ENCODE peak calls at places on chromosomes 4 and X, in seven cellular contexts. One of them, this sample, is unnamed.

GRCh38 chr4:169630069-169630468 is 9.7 kb downstream of the CLCN3 start:
- DNase-seq in stimulated activated CD4-positive, alpha-beta T cell treated with anti-CD3 and anti-CD28 coated beads, Interleukin-12 subunit alpha, Interleukin-12 subunit beta, amount 100 ng/mL, for 4 hours: no peak
- DNase-seq in RCC 7860: no peak
- DNase-seq in H4: no peak
- DNase-seq in HFF-Myc: no peak
- DNase-seq in activated CD8-positive, alpha-beta memory T cell treated with anti-CD3 and anti-CD28 coated beads, Interleukin-2, amount 50 U/mL, for 48 hours: no peak
- DNase-seq in osteoblast: no peak
- DNase-seq in this sample: no peak

GRCh38 chrX:149830192-149830873 is 48.6 kb downstream of the MAGEA9 start:
- DNase-seq in osteoblast: peak
- DNase-seq in HFF-Myc: no peak
- DNase-seq in activated CD8-positive, alpha-beta memory T cell treated with anti-CD3 and anti-CD28 coated beads, Interleukin-2, amount 50 U/mL, for 48 hours: no peak
- DNase-seq in H4: peak
- DNase-seq in RCC 7860: peak
- DNase-seq in stimulated activated CD4-positive, alpha-beta T cell treated with anti-CD3 and anti-CD28 coated beads, Interleukin-12 subunit alpha, Interleukin-12 subunit beta, amount 100 ng/mL, for 4 hours: no peak
- DNase-seq in this sample: peak

GRCh38 chr4:88188738-88189417 is 30.4 kb upstream of the ABCG2 start:
- DNase-seq in H4: no peak
- DNase-seq in HFF-Myc: no peak
- DNase-seq in activated CD8-positive, alpha-beta memory T cell treated with anti-CD3 and anti-CD28 coated beads, Interleukin-2, amount 50 U/mL, for 48 hours: no peak
- DNase-seq in RCC 7860: no peak
- DNase-seq in osteoblast: no peak
- DNase-seq in stimulated activated CD4-positive, alpha-beta T cell treated with anti-CD3 and anti-CD28 coated beads, Interleukin-12 subunit alpha, Interleukin-12 subunit beta, amount 100 ng/mL, for 4 hours: no peak
- DNase-seq in this sample: no peak

GRCh38 chrX:3609800-3610199 is 103.6 kb downstream of the PRKX start:
- DNase-seq in osteoblast: peak
- DNase-seq in activated CD8-positive, alpha-beta memory T cell treated with anti-CD3 and anti-CD28 coated beads, Interleukin-2, amount 50 U/mL, for 48 hours: no peak
- DNase-seq in stimulated activated CD4-positive, alpha-beta T cell treated with anti-CD3 and anti-CD28 coated beads, Interleukin-12 subunit alpha, Interleukin-12 subunit beta, amount 100 ng/mL, for 4 hours: no peak
- DNase-seq in H4: no peak
- DNase-seq in HFF-Myc: no peak
- DNase-seq in RCC 7860: peak
- DNase-seq in this sample: no peak

GRCh38 chrX:152824841-152825374 is 5.6 kb downstream of the CETN2 start:
- DNase-seq in H4: no peak
- DNase-seq in osteoblast: no peak
- DNase-seq in stimulated activated CD4-positive, alpha-beta T cell treated with anti-CD3 and anti-CD28 coated beads, Interleukin-12 subunit alpha, Interleukin-12 subunit beta, amount 100 ng/mL, for 4 hours: no peak
- DNase-seq in RCC 7860: no peak
- DNase-seq in activated CD8-positive, alpha-beta memory T cell treated with anti-CD3 and anti-CD28 coated beads, Interleukin-2, amount 50 U/mL, for 48 hours: no peak
- DNase-seq in HFF-Myc: no peak
- DNase-seq in this sample: no peak

GRCh38 chr4:42136371-42136770 is 16.1 kb downstream of the BEND4 start:
- DNase-seq in HFF-Myc: no peak
- DNase-seq in H4: no peak
- DNase-seq in stimulated activated CD4-positive, alpha-beta T cell treated with anti-CD3 and anti-CD28 coated beads, Interleukin-12 subunit alpha, Interleukin-12 subunit beta, amount 100 ng/mL, for 4 hours: no peak
- DNase-seq in activated CD8-positive, alpha-beta memory T cell treated with anti-CD3 and anti-CD28 coated beads, Interleukin-2, amount 50 U/mL, for 48 hours: no peak
- DNase-seq in RCC 7860: no peak
- DNase-seq in osteoblast: no peak
- DNase-seq in this sample: no peak

GRCh38 chrX:1244164-1245076 is 24.2 kb upstream of the CSF2RA start:
- DNase-seq in activated CD8-positive, alpha-beta memory T cell treated with anti-CD3 and anti-CD28 coated beads, Interleukin-2, amount 50 U/mL, for 48 hours: no peak
- DNase-seq in stimulated activated CD4-positive, alpha-beta T cell treated with anti-CD3 and anti-CD28 coated beads, Interleukin-12 subunit alpha, Interleukin-12 subunit beta, amount 100 ng/mL, for 4 hours: no peak
- DNase-seq in RCC 7860: no peak
- DNase-seq in H4: peak
- DNase-seq in HFF-Myc: no peak
- DNase-seq in osteoblast: peak
- DNase-seq in this sample: peak

GRCh38 chr4:155954118-155954503 is 445 bp upstream of the CTSO start:
- DNase-seq in HFF-Myc: no peak
- DNase-seq in RCC 7860: no peak
- DNase-seq in stimulated activated CD4-positive, alpha-beta T cell treated with anti-CD3 and anti-CD28 coated beads, Interleukin-12 subunit alpha, Interleukin-12 subunit beta, amount 100 ng/mL, for 4 hours: no peak
- DNase-seq in H4: no peak
- DNase-seq in activated CD8-positive, alpha-beta memory T cell treated with anti-CD3 and anti-CD28 coated beads, Interleukin-2, amount 50 U/mL, for 48 hours: peak
- DNase-seq in osteoblast: no peak
- DNase-seq in this sample: no peak

GRCh38 chr4:15318621-15319348 is 109.0 kb upstream of the C1QTNF7 start:
- DNase-seq in stimulated activated CD4-positive, alpha-beta T cell treated with anti-CD3 and anti-CD28 coated beads, Interleukin-12 subunit alpha, Interleukin-12 subunit beta, amount 100 ng/mL, for 4 hours: no peak
- DNase-seq in RCC 7860: no peak
- DNase-seq in H4: no peak
- DNase-seq in activated CD8-positive, alpha-beta memory T cell treated with anti-CD3 and anti-CD28 coated beads, Interleukin-2, amount 50 U/mL, for 48 hours: no peak
- DNase-seq in osteoblast: no peak
- DNase-seq in HFF-Myc: no peak
- DNase-seq in this sample: no peak

GRCh38 chrX:2690856-2691542 is at the start of gene CD99:
- DNase-seq in osteoblast: peak
- DNase-seq in HFF-Myc: no peak
- DNase-seq in H4: peak
- DNase-seq in RCC 7860: peak
- DNase-seq in activated CD8-positive, alpha-beta memory T cell treated with anti-CD3 and anti-CD28 coated beads, Interleukin-2, amount 50 U/mL, for 48 hours: peak
- DNase-seq in stimulated activated CD4-positive, alpha-beta T cell treated with anti-CD3 and anti-CD28 coated beads, Interleukin-12 subunit alpha, Interleukin-12 subunit beta, amount 100 ng/mL, for 4 hours: peak
- DNase-seq in this sample: no peak

GRCh38 chr4:129218355-129218754 is 122.4 kb downstream of the C4orf33 start:
- DNase-seq in HFF-Myc: no peak
- DNase-seq in osteoblast: no peak
- DNase-seq in RCC 7860: no peak
- DNase-seq in activated CD8-positive, alpha-beta memory T cell treated with anti-CD3 and anti-CD28 coated beads, Interleukin-2, amount 50 U/mL, for 48 hours: no peak
- DNase-seq in stimulated activated CD4-positive, alpha-beta T cell treated with anti-CD3 and anti-CD28 coated beads, Interleukin-12 subunit alpha, Interleukin-12 subunit beta, amount 100 ng/mL, for 4 hours: no peak
- DNase-seq in H4: peak
- DNase-seq in this sample: peak

GRCh38 chr4:86233681-86234080 is 126.2 kb downstream of the MAPK10 start:
- DNase-seq in activated CD8-positive, alpha-beta memory T cell treated with anti-CD3 and anti-CD28 coated beads, Interleukin-2, amount 50 U/mL, for 48 hours: no peak
- DNase-seq in RCC 7860: no peak
- DNase-seq in H4: no peak
- DNase-seq in stimulated activated CD4-positive, alpha-beta T cell treated with anti-CD3 and anti-CD28 coated beads, Interleukin-12 subunit alpha, Interleukin-12 subunit beta, amount 100 ng/mL, for 4 hours: no peak
- DNase-seq in HFF-Myc: no peak
- DNase-seq in osteoblast: peak
- DNase-seq in this sample: no peak

GRCh38 chrX:5876984-5877655 is 351.5 kb downstream of the NLGN4X start:
- DNase-seq in H4: peak
- DNase-seq in osteoblast: peak
- DNase-seq in stimulated activated CD4-positive, alpha-beta T cell treated with anti-CD3 and anti-CD28 coated beads, Interleukin-12 subunit alpha, Interleukin-12 subunit beta, amount 100 ng/mL, for 4 hours: no peak
- DNase-seq in activated CD8-positive, alpha-beta memory T cell treated with anti-CD3 and anti-CD28 coated beads, Interleukin-2, amount 50 U/mL, for 48 hours: no peak
- DNase-seq in HFF-Myc: no peak
- DNase-seq in RCC 7860: no peak
- DNase-seq in this sample: peak

GRCh38 chr4:17613761-17614415 is 553 bp upstream of the MED28 start:
- DNase-seq in osteoblast: peak
- DNase-seq in activated CD8-positive, alpha-beta memory T cell treated with anti-CD3 and anti-CD28 coated beads, Interleukin-2, amount 50 U/mL, for 48 hours: no peak
- DNase-seq in RCC 7860: peak
- DNase-seq in H4: peak
- DNase-seq in stimulated activated CD4-positive, alpha-beta T cell treated with anti-CD3 and anti-CD28 coated beads, Interleukin-12 subunit alpha, Interleukin-12 subunit beta, amount 100 ng/mL, for 4 hours: no peak
- DNase-seq in HFF-Myc: peak
- DNase-seq in this sample: no peak

GRCh38 chr4:88807499-88807898 is 109.9 kb upstream of the NAP1L5 start:
- DNase-seq in RCC 7860: peak
- DNase-seq in H4: no peak
- DNase-seq in HFF-Myc: no peak
- DNase-seq in osteoblast: no peak
- DNase-seq in activated CD8-positive, alpha-beta memory T cell treated with anti-CD3 and anti-CD28 coated beads, Interleukin-2, amount 50 U/mL, for 48 hours: no peak
- DNase-seq in stimulated activated CD4-positive, alpha-beta T cell treated with anti-CD3 and anti-CD28 coated beads, Interleukin-12 subunit alpha, Interleukin-12 subunit beta, amount 100 ng/mL, for 4 hours: no peak
- DNase-seq in this sample: peak

GRCh38 chrX:10158279-10158939 is 1.6 kb downstream of the CLCN4 start:
- DNase-seq in activated CD8-positive, alpha-beta memory T cell treated with anti-CD3 and anti-CD28 coated beads, Interleukin-2, amount 50 U/mL, for 48 hours: no peak
- DNase-seq in H4: no peak
- DNase-seq in stimulated activated CD4-positive, alpha-beta T cell treated with anti-CD3 and anti-CD28 coated beads, Interleukin-12 subunit alpha, Interleukin-12 subunit beta, amount 100 ng/mL, for 4 hours: no peak
- DNase-seq in RCC 7860: no peak
- DNase-seq in HFF-Myc: no peak
- DNase-seq in osteoblast: peak
- DNase-seq in this sample: peak

GRCh38 chr4:12724520-12724919 is 759.6 kb downstream of the RAB28 start:
- DNase-seq in HFF-Myc: no peak
- DNase-seq in activated CD8-positive, alpha-beta memory T cell treated with anti-CD3 and anti-CD28 coated beads, Interleukin-2, amount 50 U/mL, for 48 hours: no peak
- DNase-seq in RCC 7860: no peak
- DNase-seq in stimulated activated CD4-positive, alpha-beta T cell treated with anti-CD3 and anti-CD28 coated beads, Interleukin-12 subunit alpha, Interleukin-12 subunit beta, amount 100 ng/mL, for 4 hours: no peak
- DNase-seq in H4: no peak
- DNase-seq in osteoblast: no peak
- DNase-seq in this sample: peak

GRCh38 chr4:118969359-118969758 is 80.7 kb downstream of the SYNPO2 start:
- DNase-seq in stimulated activated CD4-positive, alpha-beta T cell treated with anti-CD3 and anti-CD28 coated beads, Interleukin-12 subunit alpha, Interleukin-12 subunit beta, amount 100 ng/mL, for 4 hours: no peak
- DNase-seq in RCC 7860: peak
- DNase-seq in activated CD8-positive, alpha-beta memory T cell treated with anti-CD3 and anti-CD28 coated beads, Interleukin-2, amount 50 U/mL, for 48 hours: no peak
- DNase-seq in HFF-Myc: peak
- DNase-seq in osteoblast: no peak
- DNase-seq in H4: peak
- DNase-seq in this sample: peak

GRCh38 chrX:19440713-19441112 is 74.6 kb downstream of the MAP3K15 start:
- DNase-seq in stimulated activated CD4-positive, alpha-beta T cell treated with anti-CD3 and anti-CD28 coated beads, Interleukin-12 subunit alpha, Interleukin-12 subunit beta, amount 100 ng/mL, for 4 hours: no peak
- DNase-seq in activated CD8-positive, alpha-beta memory T cell treated with anti-CD3 and anti-CD28 coated beads, Interleukin-2, amount 50 U/mL, for 48 hours: no peak
- DNase-seq in RCC 7860: peak
- DNase-seq in H4: peak
- DNase-seq in osteoblast: peak
- DNase-seq in HFF-Myc: peak
- DNase-seq in this sample: no peak

GRCh38 chr4:173525118-173526033 is 4.7 kb downstream of the HAND2 start:
- DNase-seq in RCC 7860: no peak
- DNase-seq in stimulated activated CD4-positive, alpha-beta T cell treated with anti-CD3 and anti-CD28 coated beads, Interleukin-12 subunit alpha, Interleukin-12 subunit beta, amount 100 ng/mL, for 4 hours: no peak
- DNase-seq in activated CD8-positive, alpha-beta memory T cell treated with anti-CD3 and anti-CD28 coated beads, Interleukin-2, amount 50 U/mL, for 48 hours: no peak
- DNase-seq in HFF-Myc: no peak
- DNase-seq in H4: no peak
- DNase-seq in osteoblast: peak
- DNase-seq in this sample: no peak

GRCh38 chr4:30901781-30902479 is 181.8 kb downstream of the PCDH7 start:
- DNase-seq in HFF-Myc: no peak
- DNase-seq in stimulated activated CD4-positive, alpha-beta T cell treated with anti-CD3 and anti-CD28 coated beads, Interleukin-12 subunit alpha, Interleukin-12 subunit beta, amount 100 ng/mL, for 4 hours: no peak
- DNase-seq in osteoblast: no peak
- DNase-seq in activated CD8-positive, alpha-beta memory T cell treated with anti-CD3 and anti-CD28 coated beads, Interleukin-2, amount 50 U/mL, for 48 hours: no peak
- DNase-seq in H4: no peak
- DNase-seq in RCC 7860: no peak
- DNase-seq in this sample: no peak

GRCh38 chrX:49071877-49072711 is 1.7 kb downstream of the PRAF2 start:
- DNase-seq in osteoblast: peak
- DNase-seq in stimulated activated CD4-positive, alpha-beta T cell treated with anti-CD3 and anti-CD28 coated beads, Interleukin-12 subunit alpha, Interleukin-12 subunit beta, amount 100 ng/mL, for 4 hours: no peak
- DNase-seq in H4: no peak
- DNase-seq in RCC 7860: no peak
- DNase-seq in HFF-Myc: no peak
- DNase-seq in activated CD8-positive, alpha-beta memory T cell treated with anti-CD3 and anti-CD28 coated beads, Interleukin-2, amount 50 U/mL, for 48 hours: no peak
- DNase-seq in this sample: peak

GRCh38 chr4:111879539-111879938 is 265.7 kb upstream of the FAM241A start:
- DNase-seq in stimulated activated CD4-positive, alpha-beta T cell treated with anti-CD3 and anti-CD28 coated beads, Interleukin-12 subunit alpha, Interleukin-12 subunit beta, amount 100 ng/mL, for 4 hours: no peak
- DNase-seq in activated CD8-positive, alpha-beta memory T cell treated with anti-CD3 and anti-CD28 coated beads, Interleukin-2, amount 50 U/mL, for 48 hours: no peak
- DNase-seq in osteoblast: no peak
- DNase-seq in HFF-Myc: no peak
- DNase-seq in H4: no peak
- DNase-seq in RCC 7860: no peak
- DNase-seq in this sample: peak

GRCh38 chrX:18448416-18448815 is 23.0 kb downstream of the CDKL5 start:
- DNase-seq in activated CD8-positive, alpha-beta memory T cell treated with anti-CD3 and anti-CD28 coated beads, Interleukin-2, amount 50 U/mL, for 48 hours: no peak
- DNase-seq in stimulated activated CD4-positive, alpha-beta T cell treated with anti-CD3 and anti-CD28 coated beads, Interleukin-12 subunit alpha, Interleukin-12 subunit beta, amount 100 ng/mL, for 4 hours: no peak
- DNase-seq in osteoblast: no peak
- DNase-seq in RCC 7860: no peak
- DNase-seq in H4: no peak
- DNase-seq in HFF-Myc: no peak
- DNase-seq in this sample: no peak

GRCh38 chr4:137129471-137130244 is 402.6 kb downstream of the PCDH18 start:
- DNase-seq in H4: no peak
- DNase-seq in stimulated activated CD4-positive, alpha-beta T cell treated with anti-CD3 and anti-CD28 coated beads, Interleukin-12 subunit alpha, Interleukin-12 subunit beta, amount 100 ng/mL, for 4 hours: no peak
- DNase-seq in RCC 7860: no peak
- DNase-seq in osteoblast: no peak
- DNase-seq in activated CD8-positive, alpha-beta memory T cell treated with anti-CD3 and anti-CD28 coated beads, Interleukin-2, amount 50 U/mL, for 48 hours: no peak
- DNase-seq in HFF-Myc: peak
- DNase-seq in this sample: no peak

GRCh38 chr4:5036239-5036638 is 15.0 kb upstream of the STK32B start:
- DNase-seq in HFF-Myc: peak
- DNase-seq in osteoblast: no peak
- DNase-seq in RCC 7860: peak
- DNase-seq in H4: peak
- DNase-seq in activated CD8-positive, alpha-beta memory T cell treated with anti-CD3 and anti-CD28 coated beads, Interleukin-2, amount 50 U/mL, for 48 hours: no peak
- DNase-seq in stimulated activated CD4-positive, alpha-beta T cell treated with anti-CD3 and anti-CD28 coated beads, Interleukin-12 subunit alpha, Interleukin-12 subunit beta, amount 100 ng/mL, for 4 hours: no peak
- DNase-seq in this sample: no peak

GRCh38 chr4:2755821-2756690 is at the start of gene TNIP2:
- DNase-seq in activated CD8-positive, alpha-beta memory T cell treated with anti-CD3 and anti-CD28 coated beads, Interleukin-2, amount 50 U/mL, for 48 hours: peak
- DNase-seq in RCC 7860: peak
- DNase-seq in stimulated activated CD4-positive, alpha-beta T cell treated with anti-CD3 and anti-CD28 coated beads, Interleukin-12 subunit alpha, Interleukin-12 subunit beta, amount 100 ng/mL, for 4 hours: peak
- DNase-seq in osteoblast: peak
- DNase-seq in H4: peak
- DNase-seq in HFF-Myc: no peak
- DNase-seq in this sample: peak

GRCh38 chrX:1719270-1719669 is 104.4 kb downstream of the ASMT start:
- DNase-seq in HFF-Myc: no peak
- DNase-seq in RCC 7860: no peak
- DNase-seq in osteoblast: no peak
- DNase-seq in stimulated activated CD4-positive, alpha-beta T cell treated with anti-CD3 and anti-CD28 coated beads, Interleukin-12 subunit alpha, Interleukin-12 subunit beta, amount 100 ng/mL, for 4 hours: no peak
- DNase-seq in activated CD8-positive, alpha-beta memory T cell treated with anti-CD3 and anti-CD28 coated beads, Interleukin-2, amount 50 U/mL, for 48 hours: peak
- DNase-seq in H4: no peak
- DNase-seq in this sample: no peak

GRCh38 chr4:1201851-1202525 is 29.6 kb upstream of the SPON2 start:
- DNase-seq in HFF-Myc: no peak
- DNase-seq in osteoblast: peak
- DNase-seq in RCC 7860: no peak
- DNase-seq in H4: no peak
- DNase-seq in activated CD8-positive, alpha-beta memory T cell treated with anti-CD3 and anti-CD28 coated beads, Interleukin-2, amount 50 U/mL, for 48 hours: peak
- DNase-seq in stimulated activated CD4-positive, alpha-beta T cell treated with anti-CD3 and anti-CD28 coated beads, Interleukin-12 subunit alpha, Interleukin-12 subunit beta, amount 100 ng/mL, for 4 hours: peak
- DNase-seq in this sample: no peak

GRCh38 chrX:149825424-149825823 is 43.7 kb downstream of the MAGEA9 start:
- DNase-seq in activated CD8-positive, alpha-beta memory T cell treated with anti-CD3 and anti-CD28 coated beads, Interleukin-2, amount 50 U/mL, for 48 hours: peak
- DNase-seq in osteoblast: no peak
- DNase-seq in stimulated activated CD4-positive, alpha-beta T cell treated with anti-CD3 and anti-CD28 coated beads, Interleukin-12 subunit alpha, Interleukin-12 subunit beta, amount 100 ng/mL, for 4 hours: peak
- DNase-seq in HFF-Myc: no peak
- DNase-seq in H4: no peak
- DNase-seq in RCC 7860: no peak
- DNase-seq in this sample: peak

GRCh38 chrX:150291014-150291413 is 72.1 kb upstream of the MAMLD1 start:
- DNase-seq in H4: peak
- DNase-seq in activated CD8-positive, alpha-beta memory T cell treated with anti-CD3 and anti-CD28 coated beads, Interleukin-2, amount 50 U/mL, for 48 hours: no peak
- DNase-seq in stimulated activated CD4-positive, alpha-beta T cell treated with anti-CD3 and anti-CD28 coated beads, Interleukin-12 subunit alpha, Interleukin-12 subunit beta, amount 100 ng/mL, for 4 hours: no peak
- DNase-seq in RCC 7860: no peak
- DNase-seq in HFF-Myc: no peak
- DNase-seq in osteoblast: no peak
- DNase-seq in this sample: no peak